ENCODE peak calls at places on chromosomes 7 and 10, in four cellular contexts. O is choroid plexus epithelial cell; H is activated naive CD4-positive, alpha-beta T cell; U is foreskin fibroblast. R is an unnamed sample.

GRCh38 chr10:68899186-68899745 is 1.8 kb upstream of the DDX50 start:
- DNase-seq in O (no peak), H (no peak), U (no peak), R (no peak)

GRCh38 chr10:5948999-5949759 is 28.2 kb downstream of the IL15RA start:
- DNase-seq in O (peak; percentile 86), H (no peak), U (peak; percentile 53), R (no peak)

GRCh38 chr10:72379776-72380175 is 25.1 kb upstream of the DNAJB12 start:
- DNase-seq in O (no peak), H (no peak), U (no peak), R (no peak)

GRCh38 chr7:100469227-100470044 is 5.4 kb upstream of the SPACDR start:
- DNase-seq in O (peak; percentile 78), H (peak; percentile 86), U (peak; percentile 60), R (no peak)

GRCh38 chr7:10684606-10685005 is 289.1 kb upstream of the PHF14 start:
- DNase-seq in O (no peak), H (no peak), U (no peak), R (no peak)

GRCh38 chr10:4450981-4451501 is 375.0 kb upstream of the AKR1E2 start:
- DNase-seq in O (peak; percentile 83), H (no peak), U (peak; percentile 90), R (peak; percentile 50)

GRCh38 chr10:33055636-33056035 is 97.6 kb upstream of the ITGB1 start:
- DNase-seq in O (peak; percentile 39), H (no peak), U (no peak), R (no peak)

GRCh38 chr7:117619690-117620089 is 139.9 kb downstream of the CFTR start:
- DNase-seq in O (no peak), H (no peak), U (no peak), R (no peak)

GRCh38 chr7:101598981-101599681 is 30.0 kb downstream of the MYL10 start:
- DNase-seq in O (no peak), H (no peak), U (peak; percentile 34), R (no peak)

GRCh38 chr10:49690673-49691356 is 11.4 kb downstream of the C10orf53 start:
- DNase-seq in O (peak; percentile 4), H (no peak), U (peak; percentile 21), R (no peak)

GRCh38 chr7:71488308-71488707 is 356.4 kb downstream of the GALNT17 start:
- DNase-seq in O (peak; percentile 52), H (no peak), U (no peak), R (no peak)

GRCh38 chr10:75730847-75731246 is 299.4 kb downstream of the LRMDA start:
- DNase-seq in O (no peak), H (no peak), U (no peak), R (no peak)

GRCh38 chr7:41940760-41941343 is 238.0 kb upstream of the INHBA start:
- DNase-seq in O (peak; percentile 86), H (peak; percentile 1), U (peak; percentile 62), R (peak; percentile 70)

GRCh38 chr10:28188520-28188919 is 114.3 kb downstream of the MPP7 start:
- DNase-seq in O (no peak), H (no peak), U (no peak), R (no peak)

GRCh38 chr7:68730871-68731403 is 867.3 kb upstream of the AUTS2 start:
- DNase-seq in O (no peak), H (no peak), U (no peak), R (no peak)

GRCh38 chr10:120514035-120514620 is 57.1 kb downstream of the PLPP4 start:
- DNase-seq in O (peak; percentile 84), H (no peak), U (peak; percentile 6), R (no peak)

GRCh38 chr7:3312583-3312982 is 11.5 kb downstream of the SDK1 start:
- DNase-seq in O (no peak), H (no peak), U (no peak), R (no peak)

GRCh38 chr7:113282875-113283274 is 164.5 kb upstream of the SMIM30 start:
- DNase-seq in O (no peak), H (no peak), U (no peak), R (no peak)

GRCh38 chr10:62804384-62805138 is at the start of gene ADO:
- DNase-seq in O (peak; percentile 91), H (peak; percentile 64), U (peak; percentile 75), R (peak; percentile 63)

GRCh38 chr7:44220046-44220720 is 19.4 kb downstream of the YKT6 start:
- DNase-seq in O (no peak), H (no peak), U (no peak), R (no peak)

GRCh38 chr10:49509904-49510303 is 29.0 kb downstream of the ERCC6 start:
- DNase-seq in O (no peak), H (no peak), U (no peak), R (no peak)

GRCh38 chr7:22561356-22561755 is 61.4 kb upstream of the STEAP1B start:
- DNase-seq in O (peak; percentile 98), H (no peak), U (peak; percentile 99), R (peak; percentile 100)